ENCODE peak calls at places on chromosomes 6 and 20, in seven cellular contexts. U is Calu3; H is naive thymus-derived CD8-positive, alpha-beta T cell; O is left cardiac atrium; B is caudate nucleus; Y is H7; D is T follicular helper cell. F is an unnamed sample.
A peak's percentile ranks its signal among the peaks of the same experiment; 100 is the strongest.

GRCh38 chr6:34592208-34592952 is 36.3 kb upstream of the SPDEF start:
- DNase-seq in H (no peak), U (no peak), B (no peak), D (no peak), O (no peak), Y (no peak), F (peak; percentile 85)

GRCh38 chr20:46636514-46636913 is 14.7 kb downstream of the SLC13A3 start:
- DNase-seq in B (no peak), H (no peak), D (no peak), U (no peak), O (no peak), Y (no peak), F (no peak)

GRCh38 chr20:25277941-25278521 is 30.1 kb downstream of the PYGB start:
- DNase-seq in U (no peak), D (no peak), H (no peak), Y (peak; percentile 33), B (no peak), O (peak; percentile 14), F (no peak)

GRCh38 chr6:88135578-88136114 is 30.5 kb downstream of the CNR1 start:
- DNase-seq in H (no peak), O (no peak), B (no peak), Y (no peak), D (no peak), U (no peak), F (no peak)

GRCh38 chr20:4891364-4891763 is 109.9 kb downstream of the SLC23A2 start:
- DNase-seq in Y (no peak), H (no peak), O (no peak), B (no peak), D (no peak), U (no peak), F (no peak)

GRCh38 chr6:77462359-77463307 is 658 bp downstream of the HTR1B start:
- DNase-seq in H (no peak), B (no peak), Y (peak; percentile 54), D (no peak), O (peak; percentile 21), U (no peak), F (no peak)

GRCh38 chr6:42390228-42390934 is 61.3 kb downstream of the TRERF1 start:
- DNase-seq in Y (no peak), H (peak; percentile 88), O (no peak), U (no peak), B (no peak), D (peak; percentile 24), F (no peak)

GRCh38 chr6:132498638-132499037 is 14.3 kb downstream of the STX7 start:
- DNase-seq in D (no peak), Y (no peak), U (no peak), B (no peak), H (no peak), O (no peak), F (no peak)

GRCh38 chr20:41604002-41604401 is 14.2 kb downstream of the CHD6 start:
- DNase-seq in O (no peak), D (no peak), Y (no peak), U (no peak), H (no peak), B (no peak), F (no peak)

GRCh38 chr20:36579996-36580545 is 6.7 kb downstream of the TGIF2 start:
- DNase-seq in Y (no peak), U (no peak), D (no peak), B (no peak), H (no peak), O (no peak), F (no peak)

GRCh38 chr20:35145141-35145564 is 2.0 kb downstream of the EDEM2 start:
- DNase-seq in H (peak; percentile 66), Y (peak; percentile 75), U (peak; percentile 66), B (no peak), D (peak; percentile 6), O (no peak), F (peak; percentile 87)

GRCh38 chr20:32468313-32468640 is 110.1 kb downstream of the ASXL1 start:
- DNase-seq in B (no peak), Y (no peak), U (no peak), H (no peak), O (no peak), D (no peak), F (no peak)

GRCh38 chr6:16582437-16583150 is 178.7 kb downstream of the ATXN1 start:
- DNase-seq in D (no peak), O (no peak), U (no peak), B (no peak), H (no peak), Y (no peak), F (no peak)

GRCh38 chr6:142907544-142907943 is 37.4 kb downstream of the HIVEP2 start:
- DNase-seq in Y (no peak), H (no peak), O (no peak), D (peak; percentile 42), U (no peak), B (no peak), F (no peak)

GRCh38 chr20:13426870-13427269 is 205.8 kb downstream of the ISM1 start:
- DNase-seq in D (no peak), B (no peak), U (no peak), H (no peak), Y (no peak), O (no peak), F (no peak)

GRCh38 chr6:143542915-143543314 is 31.4 kb upstream of the FUCA2 start:
- DNase-seq in H (no peak), B (no peak), D (no peak), U (no peak), Y (no peak), O (no peak), F (no peak)

GRCh38 chr20:34040300-34041015 is 46.7 kb downstream of the RALY start:
- DNase-seq in D (no peak), Y (no peak), B (no peak), U (no peak), H (no peak), O (no peak), F (no peak)

GRCh38 chr6:150298029-150298380 is 70.8 kb upstream of the IYD start:
- DNase-seq in Y (no peak), H (no peak), D (no peak), B (no peak), U (no peak), O (no peak), F (no peak)

GRCh38 chr20:33183292-33183691 is 15.3 kb downstream of the BPIFA2 start:
- DNase-seq in B (no peak), D (no peak), U (no peak), Y (peak; percentile 42), O (no peak), H (no peak), F (no peak)